ENCODE peak calls at places on chromosomes 4 and X, in four cellular contexts. R, T, W and H are unnamed samples.
A peak's percentile ranks its signal among the peaks of the same experiment; 100 is the strongest.

GRCh38 chr4:98873059-98873458 is 55.9 kb downstream of the EIF4E start:
- DNase-seq in R (peak; percentile 35), T (no peak), W (no peak), H (no peak)

GRCh38 chr4:101695176-101695575 is 95.4 kb upstream of the BANK1 start:
- DNase-seq in R (no peak), T (no peak), W (no peak), H (no peak)

GRCh38 chr4:124304936-124305335 is 407.6 kb downstream of the ANKRD50 start:
- DNase-seq in R (no peak), T (no peak), W (no peak), H (no peak)

GRCh38 chrX:136202889-136203288 is 48.3 kb downstream of the MAP7D3 start:
- DNase-seq in R (peak; percentile 30), T (no peak), W (no peak), H (no peak)

GRCh38 chr4:85964298-85964697 is 395.6 kb downstream of the MAPK10 start:
- DNase-seq in R (no peak), T (no peak), W (no peak), H (no peak)

GRCh38 chr4:184745747-184746531 is 12.0 kb upstream of the CENPU start:
- DNase-seq in R (peak; percentile 76), T (no peak), W (peak; percentile 76), H (peak; percentile 68)

GRCh38 chr4:172480471-172480870 is 667.3 kb downstream of the GALNTL6 start:
- DNase-seq in R (no peak), T (no peak), W (no peak), H (no peak)

GRCh38 chr4:71231073-71231752 is 107.6 kb upstream of the SLC4A4 start:
- DNase-seq in R (peak; percentile 59), T (no peak), W (no peak), H (no peak)

GRCh38 chr4:146654976-146655761 is 16.5 kb downstream of the POU4F2 start:
- DNase-seq in R (peak; percentile 7), T (no peak), W (peak; percentile 77), H (no peak)

GRCh38 chr4:147829401-147830101 is 97.7 kb downstream of the ARHGAP10 start:
- DNase-seq in R (peak; percentile 59), T (no peak), W (no peak), H (no peak)
- TF ChIP-seq CHD1 in R (no peak), T (no peak), W (no peak), H (no peak)

GRCh38 chrX:46178763-46179162 is 366.5 kb downstream of the ZNF674 start:
- DNase-seq in R (no peak), T (peak; percentile 1), W (no peak), H (no peak)

GRCh38 chrX:46185923-46186810 is 359.1 kb downstream of the ZNF674 start:
- DNase-seq in R (no peak), T (no peak), W (no peak), H (no peak)

GRCh38 chrX:46179748-46180147 is 365.5 kb downstream of the ZNF674 start:
- DNase-seq in R (no peak), T (no peak), W (no peak), H (no peak)

GRCh38 chrX:46184749-46185148 is 360.5 kb downstream of the ZNF674 start:
- DNase-seq in R (no peak), T (no peak), W (no peak), H (no peak)

DNA sequence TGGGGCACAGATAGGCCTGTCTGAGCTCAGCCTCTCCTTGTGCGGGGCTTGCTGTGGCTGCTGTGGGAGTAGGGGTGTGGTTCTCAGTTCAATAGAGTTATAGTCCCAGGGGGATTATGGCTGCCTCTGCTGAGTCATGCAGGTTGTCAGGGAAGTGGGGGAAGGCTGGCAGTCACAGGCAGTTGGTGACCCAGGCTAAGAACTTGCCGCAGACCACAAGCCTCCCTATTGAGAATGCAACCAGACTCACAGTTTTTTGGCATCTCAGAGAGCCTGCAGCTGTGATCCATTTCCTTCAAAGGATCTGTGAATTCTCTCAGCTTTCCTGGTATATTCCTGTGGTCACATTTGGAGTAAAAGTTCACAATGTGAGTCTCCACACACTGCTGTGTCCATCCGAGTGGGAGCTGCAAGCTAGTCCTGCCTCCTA is 364.9 kb downstream of the ZNF674 start:
- DNase-seq in R (peak; percentile 47), T (peak; percentile 49), W (no peak), H (peak; percentile 11)
- TF ChIP-seq RAD21 in R (no peak), T (no peak), W (no peak), H (no peak)

DNA sequence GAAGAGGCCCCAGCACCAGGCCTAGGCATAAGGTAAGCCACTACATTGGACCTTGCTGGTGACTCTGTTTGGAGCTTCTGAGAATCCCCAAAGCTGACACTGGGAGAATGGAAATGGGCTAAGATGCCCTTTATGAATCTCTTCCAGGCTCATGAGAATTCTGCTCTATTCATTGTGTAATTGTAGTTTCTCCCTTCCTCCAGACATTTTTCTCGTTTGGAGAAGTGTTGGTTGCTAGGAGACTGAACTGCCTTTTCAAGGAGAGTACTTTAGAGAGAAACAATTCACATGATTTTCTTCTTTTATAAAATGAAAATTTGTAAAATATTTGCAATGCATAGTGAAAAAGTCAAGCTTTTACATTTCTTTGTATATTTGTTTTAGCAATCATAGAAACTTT is 24.7 kb upstream of the DCHS2 start:
- DNase-seq in R (no peak), T (no peak), W (no peak), H (no peak)
- TF ChIP-seq CHD1 in R (no peak), T (no peak), W (no peak), H (no peak)

GRCh38 chr4:3784469-3785291 is 18.5 kb downstream of the ADRA2C start:
- DNase-seq in R (no peak), T (no peak), W (no peak), H (no peak)

GRCh38 chr4:3781997-3782930 is 16.1 kb downstream of the ADRA2C start:
- DNase-seq in R (no peak), T (no peak), W (no peak), H (no peak)

GRCh38 chr4:3781193-3781886 is 15.2 kb downstream of the ADRA2C start:
- DNase-seq in R (no peak), T (no peak), W (no peak), H (peak; percentile 71)

GRCh38 chr4:3785292-3785565 is 19.0 kb downstream of the ADRA2C start:
- DNase-seq in R (no peak), T (no peak), W (no peak), H (no peak)

DNA sequence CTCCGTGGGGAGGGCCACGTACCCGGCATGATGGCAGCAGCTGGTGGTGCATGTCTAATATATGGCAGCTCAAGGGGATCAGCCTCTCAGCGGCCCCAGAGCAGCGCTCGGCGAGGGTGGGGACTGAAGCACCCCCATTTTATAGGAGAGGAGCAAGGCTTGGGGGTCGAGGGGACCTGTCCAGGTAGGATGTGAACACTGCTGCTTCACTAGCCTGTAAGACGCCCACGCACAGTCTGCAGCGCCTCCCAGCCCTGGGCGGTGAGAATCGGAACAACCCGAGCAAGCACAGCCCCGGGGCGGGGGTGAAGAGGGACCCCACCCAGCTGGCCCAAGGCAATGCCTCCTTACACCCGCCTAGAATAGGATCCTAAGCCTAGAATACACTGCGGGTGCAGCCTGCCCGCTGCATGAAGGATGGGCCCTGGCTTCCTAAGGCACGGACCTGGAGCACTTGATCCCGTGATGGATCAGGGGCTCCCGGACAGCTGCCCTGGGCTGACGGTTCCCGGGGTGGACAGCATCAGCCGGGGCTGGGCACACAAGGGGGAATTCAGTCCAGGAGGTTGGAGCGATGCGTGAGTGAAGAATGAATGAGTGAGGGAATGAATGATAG is 17.6 kb downstream of the ADRA2C start:
- DNase-seq in R (no peak), T (no peak), W (peak; percentile 86), H (peak; percentile 68)
- TF ChIP-seq RAD21 in R (no peak), T (no peak), W (peak; percentile 85), H (no peak)

GRCh38 chr4:73709461-73710033 is 30.8 kb upstream of the CXCL8 start:
- DNase-seq in R (no peak), T (no peak), W (no peak), H (no peak)

GRCh38 chr4:73715659-73716058 is 24.7 kb upstream of the CXCL8 start:
- DNase-seq in R (no peak), T (no peak), W (no peak), H (no peak)

GRCh38 chr4:73714647-73715046 is 25.7 kb upstream of the CXCL8 start:
- DNase-seq in R (no peak), T (no peak), W (no peak), H (no peak)

GRCh38 chr4:73713650-73714049 is 26.7 kb upstream of the CXCL8 start:
- DNase-seq in R (no peak), T (no peak), W (no peak), H (no peak)

DNA sequence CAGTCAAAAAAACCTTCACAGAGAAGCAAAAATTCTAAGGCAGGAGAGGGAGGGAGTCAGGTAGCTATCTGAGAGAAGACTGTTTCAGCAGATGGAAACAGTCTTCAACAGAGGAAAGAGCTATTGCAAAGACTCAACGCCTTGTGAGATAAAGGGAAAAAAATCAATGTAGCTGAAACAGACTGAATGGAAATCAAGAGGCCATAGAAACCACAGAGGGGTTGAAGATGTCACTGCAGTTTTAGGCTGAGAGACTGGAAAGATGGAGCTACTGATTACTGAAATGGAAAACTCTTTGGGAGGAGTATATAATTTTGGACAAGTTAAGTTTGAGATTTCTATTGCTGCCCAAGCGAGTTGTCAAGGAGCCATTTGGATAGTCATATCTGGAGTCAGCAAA is 28.4 kb upstream of the CXCL8 start:
- DNase-seq in R (no peak), T (no peak), W (no peak), H (no peak)
- TF ChIP-seq CHD1 in R (no peak), T (no peak), W (no peak), H (no peak)

GRCh38 chrX:134236690-134237362 is at the start of gene CCDC160:
- DNase-seq in R (no peak), T (no peak), W (peak; percentile 83), H (peak; percentile 24)
- TF ChIP-seq RAD21 in R (no peak), T (no peak), W (no peak), H (no peak)

GRCh38 chrX:133956570-133957340 is 28.6 kb downstream of the GPC3 start:
- DNase-seq in R (no peak), T (no peak), W (no peak), H (no peak)
- TF ChIP-seq CHD1 in R (no peak), T (no peak), W (no peak), H (no peak)

GRCh38 chr4:163404080-163404479 is 60.4 kb downstream of the NPY5R start:
- DNase-seq in R (no peak), T (no peak), W (no peak), H (no peak)
- TF ChIP-seq RAD21 in R (no peak), T (no peak), W (no peak), H (no peak)